ENCODE peak calls at places on chromosomes 13 and 19, in six cellular contexts. I is heart right ventricle, V is breast epithelium, A is hepatocyte, G is pancreas, U is IMR-90. E is an unnamed sample.

GRCh38 chr13:40408602-40409001 is 257.8 kb downstream of the FOXO1 start:
- DNase-seq in I (no peak), V (no peak), A (no peak), G (no peak), U (peak; percentile 44), E (no peak)

GRCh38 chr13:36163809-36164308 is 32.7 kb upstream of the DCLK1 start:
- DNase-seq in I (peak; percentile 40), V (peak; percentile 38), A (peak; percentile 71), G (peak; percentile 74), U (peak; percentile 87), E (peak; percentile 89)

GRCh38 chr19:46080561-46080960 is 39.8 kb upstream of the IGFL4 start:
- DNase-seq in I (no peak), V (no peak), A (peak; percentile 26), G (no peak), U (peak; percentile 92), E (peak; percentile 94)

GRCh38 chr19:5434970-5435641 is 20.1 kb upstream of the ZNRF4 start:
- DNase-seq in I (no peak), V (no peak), A (peak; percentile 35), G (no peak), U (peak; percentile 94), E (no peak)

GRCh38 chr19:42038675-42039074 is 31.3 kb downstream of the GRIK5 start:
- DNase-seq in I (peak; percentile 81), V (no peak), A (no peak), G (no peak), U (no peak), E (no peak)

GRCh38 chr19:11125994-11126685 is 29.4 kb downstream of the SPC24 start:
- DNase-seq in I (peak; percentile 76), V (peak; percentile 86), A (peak; percentile 86), G (peak; percentile 84), U (peak; percentile 64), E (peak; percentile 84)

GRCh38 chr19:43820098-43820860 is 6.8 kb upstream of the ZNF283 start:
- DNase-seq in I (peak; percentile 52), V (no peak), A (no peak), G (no peak), U (peak; percentile 42), E (peak; percentile 74)

GRCh38 chr19:2552859-2553258 is 76.9 kb downstream of the GADD45B start:
- DNase-seq in I (no peak), V (no peak), A (no peak), G (no peak), U (no peak), E (no peak)

GRCh38 chr19:54325194-54325621 is 12.2 kb upstream of the LILRA5 start:
- DNase-seq in I (no peak), V (no peak), A (peak; percentile 42), G (no peak), U (peak; percentile 8), E (peak; percentile 56)

GRCh38 chr13:20828540-20829364 is 55.0 kb upstream of the EEF1AKMT1 start:
- DNase-seq in I (peak; percentile 52), V (no peak), A (peak; percentile 64), G (no peak), U (peak; percentile 64), E (peak; percentile 63)

GRCh38 chr13:93227280-93227905 is 786 bp downstream of the GPC6 start:
- DNase-seq in I (no peak), V (no peak), A (peak; percentile 69), G (peak; percentile 18), U (peak; percentile 52), E (peak; percentile 70)

GRCh38 chr19:44529541-44529940 is at the start of gene CEACAM20:
- DNase-seq in I (no peak), V (no peak), A (no peak), G (no peak), U (no peak), E (no peak)

GRCh38 chr13:100019780-100020356 is 38.3 kb downstream of the ZIC2 start:
- DNase-seq in I (no peak), V (no peak), A (no peak), G (no peak), U (no peak), E (no peak)

GRCh38 chr19:46299004-46299509 is 2.2 kb downstream of the HIF3A start:
- DNase-seq in I (peak; percentile 97), V (peak; percentile 91), A (peak; percentile 98), G (peak; percentile 98), U (peak; percentile 50), E (peak; percentile 94)

GRCh38 chr13:38637576-38637975 is 49.3 kb upstream of the FREM2 start:
- DNase-seq in I (no peak), V (no peak), A (no peak), G (no peak), U (no peak), E (no peak)

GRCh38 chr13:68369739-68370138 is 1139.6 kb upstream of the PCDH9 start:
- DNase-seq in I (no peak), V (no peak), A (peak; percentile 18), G (no peak), U (no peak), E (no peak)

GRCh38 chr19:30812099-30812684 is 440.0 kb downstream of the ZNF536 start:
- DNase-seq in I (no peak), V (no peak), A (no peak), G (no peak), U (no peak), E (no peak)

GRCh38 chr19:6215701-6216235 is 64.0 kb downstream of the MLLT1 start:
- DNase-seq in I (no peak), V (no peak), A (no peak), G (no peak), U (no peak), E (no peak)

GRCh38 chr13:89375839-89376238 is 1704.7 kb downstream of the SLITRK5 start:
- DNase-seq in I (peak; percentile 9), V (no peak), A (peak; percentile 21), G (no peak), U (peak; percentile 63), E (no peak)

GRCh38 chr13:49652691-49653305 is 24.5 kb downstream of the ARL11 start:
- DNase-seq in I (no peak), V (no peak), A (peak; percentile 49), G (no peak), U (peak; percentile 10), E (peak; percentile 60)

GRCh38 chr13:23631676-23632622 is 61.7 kb downstream of the TNFRSF19 start:
- DNase-seq in I (no peak), V (no peak), A (no peak), G (no peak), U (no peak), E (no peak)

GRCh38 chr19:19096641-19097627 is 33.1 kb downstream of the SLC25A42 start:
- DNase-seq in I (no peak), V (no peak), A (peak; percentile 88), G (no peak), U (no peak), E (no peak)

GRCh38 chr19:11091343-11092153 is 2.3 kb downstream of the LDLR start:
- DNase-seq in I (peak; percentile 66), V (peak; percentile 95), A (peak; percentile 79), G (peak; percentile 59), U (peak; percentile 90), E (peak; percentile 97)

GRCh38 chr19:29687244-29687896 is 22.1 kb downstream of the PLEKHF1 start:
- DNase-seq in I (no peak), V (no peak), A (no peak), G (no peak), U (peak; percentile 98), E (peak; percentile 98)

GRCh38 chr19:11359421-11359820 is 4.2 kb downstream of the PLPPR2 start:
- DNase-seq in I (no peak), V (no peak), A (no peak), G (no peak), U (no peak), E (no peak)

GRCh38 chr13:96460571-96460970 is 370.7 kb downstream of the HS6ST3 start:
- DNase-seq in I (peak; percentile 4), V (no peak), A (peak; percentile 6), G (peak; percentile 24), U (no peak), E (peak; percentile 44)

GRCh38 chr13:37595162-37595561 is 3.4 kb downstream of the POSTN start:
- DNase-seq in I (no peak), V (no peak), A (no peak), G (no peak), U (peak; percentile 47), E (no peak)

GRCh38 chr13:52454459-52454824 is 836 bp upstream of the CKAP2 start:
- DNase-seq in I (no peak), V (no peak), A (peak; percentile 29), G (no peak), U (peak; percentile 8), E (no peak)

GRCh38 chr19:45130888-45131615 is 29.7 kb downstream of the NKPD1 start:
- DNase-seq in I (no peak), V (no peak), A (peak; percentile 62), G (no peak), U (peak; percentile 16), E (no peak)

GRCh38 chr19:16628984-16629691 is 1.1 kb upstream of the MED26 start:
- DNase-seq in I (peak; percentile 65), V (peak; percentile 30), A (peak; percentile 70), G (peak; percentile 51), U (peak; percentile 72), E (no peak)

GRCh38 chr19:15296353-15296752 is 36.0 kb downstream of the BRD4 start:
- DNase-seq in I (peak; percentile 53), V (no peak), A (no peak), G (no peak), U (no peak), E (peak; percentile 91)

GRCh38 chr19:3556978-3557460 is 367 bp downstream of the MFSD12 start:
- DNase-seq in I (no peak), V (no peak), A (peak; percentile 80), G (peak; percentile 70), U (peak; percentile 35), E (peak; percentile 23)
- H3K4me1 ChIP-seq in I (peaks cover 24% of the 10 kb centered on the region), V (peaks cover 14% of the 10 kb centered on the region), A (peaks cover 19% of the 10 kb centered on the region), G (peaks cover 11% of the 10 kb centered on the region), U (peaks cover 16% of the 10 kb centered on the region), E (no peaks in the 10 kb centered on the region)

GRCh38 chr13:48001127-48001881 is at the start of gene SUCLA2:
- DNase-seq in I (peak; percentile 89), V (peak; percentile 80), A (peak; percentile 98), G (peak; percentile 93), U (peak; percentile 82), E (peak; percentile 95)
- TF ChIP-seq CTCF in I (no peak), V (no peak), A (peak; percentile 9), G (no peak), U (no peak), E (no peak)

GRCh38 chr19:32676895-32677359 is 1.3 kb downstream of the RGS9BP start:
- DNase-seq in I (no peak), V (no peak), A (no peak), G (no peak), U (no peak), E (no peak)
- H3K4me1 ChIP-seq in I (peaks cover 25% of the 10 kb centered on the region), V (peaks cover 6% of the 10 kb centered on the region), A (peaks cover 17% of the 10 kb centered on the region), G (peaks cover 6% of the 10 kb centered on the region), U (peaks cover 8% of the 10 kb centered on the region), E (peaks cover 8% of the 10 kb centered on the region)

DNA sequence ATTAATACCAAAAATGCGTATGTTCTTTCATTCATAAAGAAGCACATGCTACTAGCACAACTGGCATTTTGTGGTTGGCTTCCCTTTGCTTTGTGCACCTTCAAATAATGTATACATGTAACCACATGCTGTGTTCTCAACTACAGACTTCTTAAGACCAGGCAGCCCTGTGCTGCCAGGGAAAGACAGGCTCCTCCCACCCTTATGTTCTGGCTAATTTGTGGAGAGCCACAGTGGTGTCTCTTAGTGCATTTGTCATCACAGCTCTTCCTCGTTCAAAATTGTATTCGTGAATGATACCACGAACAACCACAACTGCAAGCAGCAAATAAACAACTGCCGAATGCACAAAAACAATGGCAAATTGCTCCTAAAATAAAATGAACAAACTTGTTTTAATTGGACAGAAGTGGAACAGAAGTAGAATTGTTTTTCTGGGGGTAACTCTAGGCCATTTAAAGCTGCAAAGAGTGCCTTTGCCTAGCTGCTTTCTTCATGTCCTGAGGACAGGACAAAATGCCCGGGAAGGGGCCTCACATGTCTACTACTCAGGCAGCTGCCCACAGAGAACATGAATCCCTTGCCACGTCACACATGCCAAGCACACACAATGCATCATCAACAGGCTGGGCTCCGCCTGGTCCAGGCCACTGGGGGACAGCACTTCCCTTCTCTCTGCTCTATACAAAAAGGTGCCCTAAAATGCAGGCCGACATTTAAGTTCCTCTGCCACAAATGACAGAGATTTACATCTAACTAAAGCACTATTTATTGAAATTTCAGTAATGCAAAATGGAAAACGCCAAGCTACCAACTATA is 21.7 kb downstream of the IRS2 start:
- DNase-seq in I (no peak), V (no peak), A (no peak), G (no peak), U (peak; percentile 21), E (no peak)
- TF ChIP-seq CTCF in I (no peak), V (no peak), A (no peak), G (no peak), U (peak; percentile 23), E (no peak)

E was measured in cardiac muscle cell.